ENCODE peak calls at places on chromosomes 2 and 18, in nine cellular contexts. Y is stimulated activated CD4-positive, alpha-beta T cell treated with anti-CD3 and anti-CD28 coated beads, TNF-alpha, amount 100 ng/mL, for 24 hours; R is NCI-H82; V is T-helper 22 cell; A is naive thymus-derived CD8-positive, alpha-beta T cell; N is immature natural killer cell; X is HS-5; I is HFF-Myc; Q is EH. M is an unnamed sample.

GRCh38 chr2:192151848-192152247 is 42.9 kb downstream of the TMEFF2 start:
- DNase-seq in Y (no peak), R (no peak), V (no peak), A (no peak), N (no peak), X (peak; percentile 73), I (no peak), Q (peak; percentile 63), M (no peak)

GRCh38 chr2:119463990-119464389 is 32.3 kb downstream of the TMEM37 start:
- DNase-seq in Y (no peak), R (no peak), V (no peak), A (no peak), N (no peak), X (no peak), I (no peak), Q (no peak), M (no peak)

GRCh38 chr2:229205704-229206103 is 65.4 kb downstream of the PID1 start:
- DNase-seq in Y (no peak), R (no peak), V (no peak), A (no peak), N (no peak), X (no peak), I (no peak), Q (no peak), M (no peak)

GRCh38 chr18:11081009-11081532 is 68.3 kb downstream of the PIEZO2 start:
- DNase-seq in Y (no peak), R (no peak), V (no peak), A (no peak), N (no peak), X (no peak), I (no peak), Q (no peak), M (no peak)

GRCh38 chr18:49048361-49048760 is 97.6 kb upstream of the SMAD7 start:
- DNase-seq in Y (no peak), R (no peak), V (no peak), A (no peak), N (no peak), X (no peak), I (peak; percentile 4), Q (peak; percentile 96), M (no peak)

GRCh38 chr18:51582551-51582950 is 385.1 kb upstream of the MEX3C start:
- DNase-seq in Y (no peak), R (no peak), V (no peak), A (no peak), N (no peak), X (no peak), I (no peak), Q (no peak), M (no peak)

GRCh38 chr2:6704077-6704476 is 161.6 kb downstream of the CMPK2 start:
- DNase-seq in Y (no peak), R (no peak), V (no peak), A (no peak), N (no peak), X (no peak), I (no peak), Q (no peak), M (no peak)

GRCh38 chr2:156457523-156458228 is 21.5 kb downstream of the GPD2 start:
- DNase-seq in Y (no peak), R (no peak), V (no peak), A (no peak), N (no peak), X (no peak), I (no peak), Q (peak; percentile 15), M (no peak)

GRCh38 chr2:24877646-24878045 is 42.4 kb downstream of the ADCY3 start:
- DNase-seq in Y (no peak), R (no peak), V (no peak), A (no peak), N (no peak), X (no peak), I (no peak), Q (no peak), M (no peak)

M was measured in stimulated activated CD8-positive, alpha-beta memory T cell treated with anti-CD3 and anti-CD28 coated beads, Interleukin-2, amount 100 ng/mL, for 48 hours.